ENCODE peak calls at places on chromosomes 7 and 10, in five cellular contexts. X is dermis microvascular lymphatic vessel endothelial cell; O is CD4-positive, alpha-beta T cell; H is activated CD8-positive, alpha-beta memory T cell treated with anti-CD3 and anti-CD28 coated beads for 48 hours; M is iPS-NIHi11. Q is an unnamed sample.

GRCh38 chr10:98391065-98391464 is 23.9 kb downstream of the PYROXD2 start:
- DNase-seq in X (no peak), O (no peak), H (no peak), M (no peak), Q (no peak)

GRCh38 chr7:98575878-98576277 is 41.2 kb upstream of the NPTX2 start:
- DNase-seq in X (no peak), O (no peak), H (no peak), M (no peak), Q (no peak)

GRCh38 chr7:41955475-41956243 is 252.8 kb upstream of the INHBA start:
- DNase-seq in X (no peak), O (no peak), H (no peak), M (peak; percentile 81), Q (no peak)

GRCh38 chr10:13659887-13660544 is 73.3 kb downstream of the PRPF18 start:
- DNase-seq in X (peak; percentile 15), O (peak; percentile 52), H (peak; percentile 40), M (peak; percentile 76), Q (peak; percentile 48)

GRCh38 chr7:104328308-104328969 is at the start of gene LHFPL3:
- DNase-seq in X (no peak), O (no peak), H (no peak), M (peak; percentile 56), Q (no peak)

GRCh38 chr7:115350764-115351163 is 428.9 kb downstream of the MDFIC start:
- DNase-seq in X (no peak), O (no peak), H (no peak), M (no peak), Q (no peak)

GRCh38 chr7:64882341-64883112 is 20.5 kb upstream of the ZNF273 start:
- DNase-seq in X (peak; percentile 37), O (no peak), H (no peak), M (peak; percentile 62), Q (no peak)

GRCh38 chr7:117673367-117673766 is 193.5 kb downstream of the CFTR start:
- DNase-seq in X (no peak), O (no peak), H (no peak), M (peak; percentile 37), Q (no peak)

GRCh38 chr7:106737202-106737562 is 76.2 kb upstream of the CCDC71L start:
- DNase-seq in X (peak; percentile 40), O (no peak), H (no peak), M (no peak), Q (no peak)